ENCODE peak calls at places on chromosomes 16 and 17, in five cellular contexts. C, Z, J, E and M are unnamed samples.

GRCh38 chr17:64648234-64648633 is 13.9 kb downstream of the SMURF2 start:
- DNase-seq in C (no peak), Z (no peak), J (no peak), E (no peak), M (no peak)

GRCh38 chr16:68715471-68715870 is 21.6 kb upstream of the CDH1 start:
- DNase-seq in C (no peak), Z (no peak), J (no peak), E (no peak), M (no peak)

GRCh38 chr17:57380055-57380356 is 123.7 kb downstream of the MSI2 start:
- DNase-seq in C (no peak), Z (no peak), J (no peak), E (no peak), M (no peak)

GRCh38 chr16:78443780-78444422 is 344.4 kb downstream of the WWOX start:
- DNase-seq in C (no peak), Z (no peak), J (peak; percentile 8), E (no peak), M (no peak)

GRCh38 chr16:2242598-2242997 is 6.4 kb downstream of the DNASE1L2 start:
- DNase-seq in C (no peak), Z (no peak), J (no peak), E (no peak), M (no peak)

GRCh38 chr17:81822996-81823799 is 9.9 kb downstream of the MCRIP1 start:
- DNase-seq in C (no peak), Z (no peak), J (no peak), E (no peak), M (no peak)

GRCh38 chr16:19716183-19716582 is 1.8 kb downstream of the KNOP1 start:
- DNase-seq in C (no peak), Z (no peak), J (no peak), E (no peak), M (no peak)

GRCh38 chr17:43831633-43832032 is 1.3 kb downstream of the MPP3 start:
- DNase-seq in C (no peak), Z (no peak), J (no peak), E (no peak), M (no peak)

GRCh38 chr17:2797632-2798031 is 1.4 kb downstream of the RAP1GAP2 start:
- DNase-seq in C (no peak), Z (no peak), J (no peak), E (no peak), M (no peak)

GRCh38 chr16:85234310-85235235 is 122.3 kb upstream of the CIBAR2 start:
- DNase-seq in C (peak; percentile 92), Z (no peak), J (no peak), E (no peak), M (peak; percentile 95)

GRCh38 chr17:67421869-67422273 is 44.8 kb downstream of the PITPNC1 start:
- DNase-seq in C (no peak), Z (peak; percentile 34), J (peak; percentile 24), E (no peak), M (peak; percentile 84)

GRCh38 chr17:10744509-10745000 is 14.7 kb upstream of the TMEM220 start:
- DNase-seq in C (no peak), Z (no peak), J (no peak), E (no peak), M (no peak)

GRCh38 chr17:74512624-74513084 is 18.6 kb downstream of the CD300LB start:
- DNase-seq in C (no peak), Z (no peak), J (peak; percentile 74), E (no peak), M (no peak)

GRCh38 chr17:74493381-74493833 is 27.0 kb downstream of the CD300A start:
- DNase-seq in C (peak; percentile 88), Z (peak; percentile 68), J (peak; percentile 67), E (peak; percentile 44), M (peak; percentile 70)

GRCh38 chr16:85090873-85091521 is 21.3 kb downstream of the CIBAR2 start:
- DNase-seq in C (no peak), Z (no peak), J (no peak), E (no peak), M (no peak)

GRCh38 chr17:64063088-64063487 is 42.7 kb upstream of the ICAM2 start:
- DNase-seq in C (no peak), Z (no peak), J (no peak), E (no peak), M (no peak)

GRCh38 chr17:38571833-38572274 is 33.9 kb downstream of the SRCIN1 start:
- DNase-seq in C (no peak), Z (no peak), J (peak; percentile 31), E (no peak), M (no peak)

GRCh38 chr17:27495460-27495859 is 39.2 kb downstream of the KSR1 start:
- DNase-seq in C (no peak), Z (no peak), J (no peak), E (no peak), M (no peak)

GRCh38 chr17:83162035-83162745 is 82.8 kb downstream of the METRNL start:
- DNase-seq in C (no peak), Z (no peak), J (no peak), E (no peak), M (no peak)

GRCh38 chr16:2808181-2808580 is 8.9 kb upstream of the PRSS21 start:
- DNase-seq in C (no peak), Z (no peak), J (no peak), E (no peak), M (no peak)